ENCODE peak calls at places on chromosomes 3 and 15, in five cellular contexts. One of them, this sample, is unnamed. For H3K9me3, the result is how much of the 10 kb centered on the place peaks cover.

GRCh38 chr3:159216295-159216694 is 414.4 kb downstream of the MFSD1 start:
- DNase-seq in HCT116: no peak
- DNase-seq in IMR-90: no peak
- DNase-seq in A549: no peak
- DNase-seq in fibroblast of lung: no peak
- DNase-seq in this sample: no peak

GRCh38 chr3:186077466-186077865 is 31.4 kb downstream of the ETV5 start:
- DNase-seq in IMR-90: no peak
- DNase-seq in fibroblast of lung: no peak
- DNase-seq in A549: no peak
- DNase-seq in HCT116: no peak
- DNase-seq in this sample: no peak

GRCh38 chr15:58666957-58667356 is 82.5 kb downstream of the ADAM10 start:
- DNase-seq in HCT116: no peak
- DNase-seq in fibroblast of lung: peak
- DNase-seq in A549: no peak
- DNase-seq in IMR-90: peak
- DNase-seq in this sample: no peak

GRCh38 chr3:146895026-146895749 is 290.0 kb upstream of the PLSCR5 start:
- DNase-seq in IMR-90: peak
- DNase-seq in A549: no peak
- DNase-seq in fibroblast of lung: peak
- DNase-seq in HCT116: no peak
- DNase-seq in this sample: no peak

GRCh38 chr3:136802481-136802996 is 16.4 kb upstream of the SLC35G2 start:
- DNase-seq in A549: no peak
- DNase-seq in IMR-90: peak
- DNase-seq in HCT116: peak
- DNase-seq in fibroblast of lung: peak
- DNase-seq in this sample: no peak

GRCh38 chr3:135215516-135215915 is 420.5 kb downstream of the EPHB1 start:
- DNase-seq in fibroblast of lung: no peak
- DNase-seq in IMR-90: no peak
- DNase-seq in HCT116: no peak
- DNase-seq in A549: no peak
- DNase-seq in this sample: no peak

GRCh38 chr15:27538325-27538724 is 560.8 kb downstream of the OCA2 start:
- DNase-seq in HCT116: no peak
- DNase-seq in fibroblast of lung: no peak
- DNase-seq in IMR-90: no peak
- DNase-seq in A549: no peak
- DNase-seq in this sample: no peak

GRCh38 chr3:119485563-119485962 is 12.8 kb upstream of the TIMMDC1 start:
- DNase-seq in A549: no peak
- DNase-seq in IMR-90: no peak
- DNase-seq in fibroblast of lung: no peak
- DNase-seq in HCT116: no peak
- DNase-seq in this sample: no peak

GRCh38 chr15:49145651-49146609 is 9.5 kb downstream of the COPS2 start:
- DNase-seq in IMR-90: peak
- DNase-seq in fibroblast of lung: peak
- DNase-seq in HCT116: peak
- DNase-seq in A549: peak
- DNase-seq in this sample: peak

GRCh38 chr3:187802203-187802927 is 57.1 kb upstream of the BCL6 start:
- DNase-seq in A549: no peak
- DNase-seq in HCT116: no peak
- DNase-seq in IMR-90: no peak
- DNase-seq in fibroblast of lung: no peak
- DNase-seq in this sample: no peak

GRCh38 chr3:104909188-104909587 is 457.5 kb upstream of the ALCAM start:
- DNase-seq in fibroblast of lung: peak
- DNase-seq in A549: no peak
- DNase-seq in IMR-90: peak
- DNase-seq in HCT116: no peak
- DNase-seq in this sample: peak

GRCh38 chr15:50249704-50250103 is 15.8 kb downstream of the HDC start:
- DNase-seq in fibroblast of lung: no peak
- DNase-seq in A549: no peak
- DNase-seq in IMR-90: no peak
- DNase-seq in HCT116: no peak
- DNase-seq in this sample: no peak

GRCh38 chr15:50248994-50249586 is 16.4 kb downstream of the HDC start:
- DNase-seq in HCT116: no peak
- DNase-seq in IMR-90: peak
- DNase-seq in fibroblast of lung: peak
- DNase-seq in A549: no peak
- DNase-seq in this sample: no peak

GRCh38 chr15:50250789-50251394 is 14.6 kb downstream of the HDC start:
- DNase-seq in IMR-90: no peak
- DNase-seq in fibroblast of lung: no peak
- DNase-seq in HCT116: no peak
- DNase-seq in A549: no peak
- DNase-seq in this sample: peak

GRCh38 chr15:50252556-50252955 is 13.0 kb downstream of the HDC start:
- DNase-seq in HCT116: no peak
- DNase-seq in fibroblast of lung: no peak
- DNase-seq in A549: no peak
- DNase-seq in IMR-90: no peak
- DNase-seq in this sample: no peak

DNA sequence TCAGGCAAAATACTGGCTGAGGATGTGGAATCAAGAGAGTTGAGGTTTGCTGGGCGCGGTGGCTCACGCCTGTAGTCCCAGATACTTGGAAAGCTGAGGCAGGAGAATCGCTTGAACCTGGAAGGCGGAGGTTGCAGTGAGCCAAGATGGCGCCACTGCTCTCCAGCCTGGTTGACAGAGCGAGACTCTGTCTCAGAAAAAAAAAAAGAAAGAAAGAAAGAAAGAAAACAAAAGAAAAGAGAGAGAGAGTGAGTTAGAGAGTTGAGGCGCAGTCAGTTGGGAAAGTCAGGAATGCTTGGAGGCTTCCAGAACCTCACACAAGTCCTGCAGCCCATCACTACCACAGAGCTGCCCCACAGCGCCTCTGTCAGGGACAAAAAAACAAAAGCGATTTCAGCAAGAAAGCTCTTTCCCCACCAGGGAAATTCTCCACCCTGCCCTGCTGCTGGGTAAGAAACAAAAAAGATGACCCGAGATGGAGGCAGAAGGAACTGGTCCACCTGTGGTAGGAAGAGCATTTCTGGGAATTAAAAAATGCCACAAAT is 13.8 kb downstream of the HDC start:
- DNase-seq in A549: no peak
- DNase-seq in IMR-90: no peak
- DNase-seq in HCT116: no peak
- DNase-seq in fibroblast of lung: no peak
- DNase-seq in this sample: no peak
- TF ChIP-seq CTCF in A549: no peak
- TF ChIP-seq CTCF in IMR-90: no peak
- TF ChIP-seq CTCF in HCT116: no peak
- TF ChIP-seq CTCF in fibroblast of lung: no peak
- TF ChIP-seq CTCF in this sample: no peak

GRCh38 chr3:61565569-61565968 is 4.2 kb downstream of the PTPRG start:
- DNase-seq in HCT116: no peak
- DNase-seq in A549: no peak
- DNase-seq in IMR-90: peak
- DNase-seq in fibroblast of lung: no peak
- DNase-seq in this sample: no peak
- H3K4me3 ChIP-seq in HCT116: no peak
- H3K4me3 ChIP-seq in A549: no peak
- H3K4me3 ChIP-seq in IMR-90: no peak
- H3K4me3 ChIP-seq in fibroblast of lung: no peak
- H3K4me3 ChIP-seq in this sample: no peak

DNA sequence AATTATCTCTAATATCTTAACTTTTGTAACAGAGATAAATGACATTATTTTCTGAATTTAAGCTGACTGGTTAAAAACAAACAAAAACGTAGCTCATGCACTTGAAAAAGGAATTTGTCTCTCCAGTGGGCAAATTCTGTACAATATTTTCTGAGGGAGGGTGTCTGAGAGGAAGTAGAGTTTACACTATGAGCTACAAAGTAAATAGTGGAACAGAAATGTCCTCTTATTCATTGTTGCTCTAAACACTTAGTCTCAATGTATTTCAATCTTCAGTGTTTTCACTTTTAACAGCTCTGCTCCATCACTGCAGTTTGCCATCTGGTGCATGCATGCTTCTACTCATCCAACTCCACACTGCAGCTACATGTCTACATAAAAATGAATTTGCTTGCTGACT is 817.4 kb upstream of the LMCD1 start:
- DNase-seq in fibroblast of lung: no peak
- DNase-seq in HCT116: no peak
- DNase-seq in A549: no peak
- DNase-seq in IMR-90: no peak
- DNase-seq in this sample: no peak
- H3K9me3 ChIP-seq in fibroblast of lung: under half
- H3K9me3 ChIP-seq in HCT116: under half
- H3K9me3 ChIP-seq in A549: under half
- H3K9me3 ChIP-seq in IMR-90: under half
- H3K9me3 ChIP-seq in this sample: under half

GRCh38 chr15:63277893-63278505 is 594 bp downstream of the APH1B start:
- DNase-seq in HCT116: no peak
- DNase-seq in IMR-90: no peak
- DNase-seq in A549: no peak
- DNase-seq in fibroblast of lung: no peak
- DNase-seq in this sample: no peak
- TF ChIP-seq CTCF in HCT116: no peak
- TF ChIP-seq CTCF in IMR-90: no peak
- TF ChIP-seq CTCF in A549: no peak
- TF ChIP-seq CTCF in fibroblast of lung: no peak
- TF ChIP-seq CTCF in this sample: no peak

This sample was measured in WERI-Rb-1.